ENCODE peak calls at places on chromosome 19, in nine cellular contexts. X is activated gamma-delta T cell treated with anti-CD3 and anti-CD28 coated beads, Interleukin-2, amount 50 U/mL, for 16 hours; D is NCI-H510A treated with DMSO at 0.1 percent for 48 hours; S is SW 1271; A is NCI-H1092; E is activated CD4-positive, alpha-beta memory T cell treated with anti-CD3 and anti-CD28 coated beads, Interleukin-2, amount 10 ng/mL, durations not matched to agents 7 days and 5 days; H is Daoy; U is iris pigment epithelial cell; I is central memory CD4-positive, alpha-beta T cell. Q is an unnamed sample.

GRCh38 chr19:5800361-5801270 is 4.3 kb upstream of the NRTN start:
- DNase-seq in X (no peak), D (no peak), S (no peak), A (no peak), E (no peak), H (no peak), U (no peak), I (no peak), Q (no peak)

GRCh38 chr19:16867211-16867610 is 21.6 kb upstream of the F2RL3 start:
- DNase-seq in X (no peak), D (no peak), S (no peak), A (no peak), E (no peak), H (no peak), U (peak), I (no peak), Q (no peak)

GRCh38 chr19:37902668-37903067 is 3.7 kb downstream of the WDR87 start:
- DNase-seq in X (peak), D (peak), S (no peak), A (peak), E (peak), H (peak), U (peak), I (peak), Q (peak)

GRCh38 chr19:16588089-16588823 is 16.0 kb upstream of the SLC35E1 start:
- DNase-seq in X (no peak), D (peak), S (no peak), A (no peak), E (peak), H (no peak), U (no peak), I (peak), Q (peak)

GRCh38 chr19:28492201-28492600 is 720.8 kb downstream of the UQCRFS1 start:
- DNase-seq in X (no peak), D (no peak), S (no peak), A (no peak), E (no peak), H (no peak), U (no peak), I (no peak), Q (no peak)

GRCh38 chr19:5880604-5881078 is 10.3 kb upstream of the FUT5 start:
- DNase-seq in X (no peak), D (peak), S (no peak), A (no peak), E (no peak), H (no peak), U (peak), I (no peak), Q (no peak)

GRCh38 chr19:48135411-48135810 is 24.8 kb upstream of the PLA2G4C start:
- DNase-seq in X (no peak), D (no peak), S (no peak), A (no peak), E (no peak), H (peak), U (no peak), I (no peak), Q (no peak)

GRCh38 chr19:54630784-54631183 is 500 bp downstream of the LILRB1 start:
- DNase-seq in X (no peak), D (no peak), S (no peak), A (no peak), E (no peak), H (no peak), U (no peak), I (no peak), Q (no peak)

GRCh38 chr19:1252818-1253513 is 4.6 kb downstream of the MIDN start:
- DNase-seq in X (peak), D (no peak), S (peak), A (peak), E (peak), H (peak), U (peak), I (peak), Q (peak)

GRCh38 chr19:29489182-29489951 is 36.4 kb upstream of the VSTM2B start:
- DNase-seq in X (no peak), D (no peak), S (no peak), A (no peak), E (peak), H (peak), U (no peak), I (no peak), Q (no peak)

GRCh38 chr19:34276614-34277013 is 22.3 kb downstream of the GARRE1 start:
- DNase-seq in X (no peak), D (peak), S (no peak), A (no peak), E (no peak), H (no peak), U (no peak), I (no peak), Q (no peak)

GRCh38 chr19:49335784-49336481 is 727 bp downstream of the CD37 start:
- DNase-seq in X (no peak), D (no peak), S (no peak), A (no peak), E (no peak), H (no peak), U (no peak), I (peak), Q (no peak)

GRCh38 chr19:18287836-18288772 is 6.7 kb upstream of the JUND start:
- DNase-seq in X (no peak), D (no peak), S (no peak), A (no peak), E (no peak), H (peak), U (peak), I (no peak), Q (no peak)

GRCh38 chr19:18233224-18233825 is 7.1 kb upstream of the PDE4C start:
- DNase-seq in X (peak), D (peak), S (no peak), A (peak), E (peak), H (peak), U (no peak), I (peak), Q (no peak)